ENCODE peak calls at places on chromosomes 4 and X, in five cellular contexts. J, V, C, U and F are unnamed samples.

GRCh38 chr4:152579107-152579764 is 43.3 kb upstream of the FBXW7 start:
- DNase-seq in J (no peak), V (no peak), C (no peak), U (no peak), F (no peak)

GRCh38 chr4:27315625-27316024 is 455.0 kb downstream of the STIM2 start:
- DNase-seq in J (no peak), V (no peak), C (no peak), U (no peak), F (no peak)

GRCh38 chrX:108070891-108071290 is 20.5 kb downstream of the PSMD10 start:
- DNase-seq in J (no peak), V (no peak), C (no peak), U (no peak), F (no peak)

GRCh38 chr4:149885896-149886295 is 70.3 kb upstream of the IQCM start:
- DNase-seq in J (no peak), V (no peak), C (peak; percentile 7), U (peak; percentile 53), F (no peak)

GRCh38 chr4:25792200-25792791 is 70.5 kb downstream of the SEL1L3 start:
- DNase-seq in J (no peak), V (no peak), C (no peak), U (no peak), F (no peak)

GRCh38 chr4:185143596-185143969 is 517 bp downstream of the SLC25A4 start:
- DNase-seq in J (peak; percentile 68), V (peak; percentile 75), C (peak; percentile 40), U (peak; percentile 53), F (peak; percentile 85)

GRCh38 chrX:71198066-71198465 is 25.0 kb upstream of the GJB1 start:
- DNase-seq in J (no peak), V (no peak), C (no peak), U (no peak), F (peak; percentile 12)

GRCh38 chrX:22147942-22148341 is 115.8 kb downstream of the PHEX start:
- DNase-seq in J (no peak), V (no peak), C (no peak), U (no peak), F (no peak)

GRCh38 chr4:47210828-47211227 is 179.5 kb downstream of the GABRB1 start:
- DNase-seq in J (no peak), V (no peak), C (no peak), U (no peak), F (no peak)

GRCh38 chrX:103503163-103503852 is 16.0 kb downstream of the RAB40A start:
- DNase-seq in J (no peak), V (no peak), C (no peak), U (no peak), F (no peak)

GRCh38 chr4:31461425-31461824 is 741.3 kb downstream of the PCDH7 start:
- DNase-seq in J (no peak), V (no peak), C (no peak), U (peak; percentile 7), F (no peak)

GRCh38 chrX:19342331-19342906 is 1.3 kb upstream of the PDHA1 start:
- DNase-seq in J (no peak), V (no peak), C (no peak), U (no peak), F (no peak)

GRCh38 chr4:74451214-74451661 is 6.3 kb downstream of the AREG start:
- DNase-seq in J (no peak), V (no peak), C (peak; percentile 57), U (peak; percentile 34), F (no peak)